ENCODE peak calls at places on chromosomes 12 and 14, in nine cellular contexts. M, P, R, T, C, V, E, N and D are unnamed samples.

GRCh38 chr12:107906719-107907118 is 132.2 kb downstream of the ASCL4 start:
- DNase-seq in M (no peak), P (no peak), R (no peak), T (no peak), C (no peak), V (no peak), E (no peak), N (no peak), D (no peak)

GRCh38 chr12:13436696-13437391 is 240.3 kb downstream of the EMP1 start:
- DNase-seq in M (no peak), P (no peak), R (no peak), T (no peak), C (no peak), V (no peak), E (no peak), N (no peak), D (no peak)

GRCh38 chr12:132500137-132500855 is 10.3 kb downstream of the FBRSL1 start:
- DNase-seq in M (no peak), P (no peak), R (no peak), T (no peak), C (no peak), V (no peak), E (no peak), N (no peak), D (no peak)

GRCh38 chr12:109555431-109556315 is 17.6 kb downstream of the MMAB start:
- DNase-seq in M (no peak), P (no peak), R (no peak), T (no peak), C (no peak), V (no peak), E (no peak), N (no peak), D (no peak)

GRCh38 chr12:40837891-40838424 is 145.7 kb downstream of the CNTN1 start:
- DNase-seq in M (no peak), P (no peak), R (no peak), T (no peak), C (no peak), V (no peak), E (no peak), N (no peak), D (no peak)

GRCh38 chr12:19338405-19338804 is 100.9 kb upstream of the AEBP2 start:
- DNase-seq in M (no peak), P (no peak), R (no peak), T (peak), C (no peak), V (no peak), E (no peak), N (no peak), D (no peak)

GRCh38 chr14:53955234-53955556 is 1.4 kb downstream of the BMP4 start:
- DNase-seq in M (no peak), P (no peak), R (no peak), T (no peak), C (no peak), V (no peak), E (no peak), N (no peak), D (no peak)

GRCh38 chr14:77000340-77001235 is 27.9 kb downstream of the IRF2BPL start:
- DNase-seq in M (no peak), P (no peak), R (no peak), T (no peak), C (no peak), V (no peak), E (no peak), N (no peak), D (peak)

GRCh38 chr12:56634242-56634836 is 4.2 kb upstream of the BAZ2A start:
- DNase-seq in M (no peak), P (peak), R (no peak), T (peak), C (peak), V (peak), E (peak), N (peak), D (peak)

GRCh38 chr12:65568517-65568916 is 255.8 kb upstream of the HMGA2 start:
- DNase-seq in M (no peak), P (no peak), R (no peak), T (no peak), C (no peak), V (no peak), E (no peak), N (no peak), D (no peak)

GRCh38 chr12:81337891-81338290 is 260.0 kb downstream of the ACSS3 start:
- DNase-seq in M (no peak), P (no peak), R (no peak), T (no peak), C (no peak), V (no peak), E (no peak), N (no peak), D (no peak)

GRCh38 chr12:48883305-48884171 is 17.9 kb upstream of the RND1 start:
- DNase-seq in M (no peak), P (peak), R (no peak), T (peak), C (no peak), V (peak), E (no peak), N (no peak), D (no peak)

GRCh38 chr12:109951751-109952150 is 44.4 kb downstream of the GIT2 start:
- DNase-seq in M (no peak), P (peak), R (no peak), T (peak), C (no peak), V (peak), E (no peak), N (no peak), D (no peak)

GRCh38 chr14:101075025-101075800 is 171.7 kb upstream of the RTL1 start:
- DNase-seq in M (peak), P (no peak), R (no peak), T (no peak), C (no peak), V (no peak), E (no peak), N (peak), D (no peak)

GRCh38 chr12:25883026-25883928 is 75.2 kb upstream of the RASSF8 start:
- DNase-seq in M (no peak), P (no peak), R (no peak), T (no peak), C (no peak), V (no peak), E (no peak), N (no peak), D (no peak)

GRCh38 chr14:68935761-68936209 is 43.3 kb downstream of the ACTN1 start:
- DNase-seq in M (no peak), P (no peak), R (no peak), T (no peak), C (no peak), V (no peak), E (no peak), N (no peak), D (no peak)

GRCh38 chr12:39830862-39831520 is 211.4 kb upstream of the ABCD2 start:
- DNase-seq in M (no peak), P (no peak), R (no peak), T (no peak), C (no peak), V (no peak), E (no peak), N (no peak), D (no peak)

GRCh38 chr12:14219156-14219555 is 146.3 kb upstream of the ATF7IP start:
- DNase-seq in M (no peak), P (no peak), R (no peak), T (no peak), C (no peak), V (no peak), E (no peak), N (peak), D (no peak)

GRCh38 chr12:116026768-116027550 is 250.5 kb downstream of the MED13L start:
- DNase-seq in M (no peak), P (no peak), R (no peak), T (no peak), C (no peak), V (no peak), E (no peak), N (no peak), D (no peak)

GRCh38 chr14:95143813-95144620 is 13.3 kb downstream of the DICER1 start:
- DNase-seq in M (no peak), P (no peak), R (no peak), T (no peak), C (no peak), V (no peak), E (no peak), N (no peak), D (no peak)

GRCh38 chr12:98644433-98644711 is 216 bp downstream of the IKBIP start:
- DNase-seq in M (no peak), P (peak), R (no peak), T (no peak), C (no peak), V (no peak), E (peak), N (no peak), D (no peak)

GRCh38 chr14:103880334-103880985 is 33.1 kb upstream of the PPP1R13B start:
- DNase-seq in M (no peak), P (no peak), R (peak), T (peak), C (peak), V (no peak), E (no peak), N (peak), D (no peak)

GRCh38 chr12:131203666-131204415 is 250.1 kb downstream of the ADGRD1 start:
- DNase-seq in M (no peak), P (peak), R (no peak), T (no peak), C (no peak), V (no peak), E (no peak), N (peak), D (no peak)

GRCh38 chr14:59582845-59583509 is 6.4 kb upstream of the CCDC175 start:
- DNase-seq in M (no peak), P (peak), R (no peak), T (no peak), C (peak), V (no peak), E (no peak), N (no peak), D (no peak)

GRCh38 chr14:49505026-49505766 is 81.0 kb downstream of the RPS29 start:
- DNase-seq in M (no peak), P (no peak), R (no peak), T (no peak), C (no peak), V (peak), E (no peak), N (no peak), D (no peak)

GRCh38 chr14:77037886-77038511 is 9.5 kb upstream of the IRF2BPL start:
- DNase-seq in M (no peak), P (no peak), R (no peak), T (no peak), C (peak), V (no peak), E (no peak), N (no peak), D (no peak)

GRCh38 chr12:1842183-1842904 is 22.0 kb downstream of the LRTM2 start:
- DNase-seq in M (no peak), P (peak), R (no peak), T (peak), C (peak), V (no peak), E (no peak), N (peak), D (no peak)

GRCh38 chr12:71626768-71627167 is 36.9 kb downstream of the ZFC3H1 start:
- DNase-seq in M (no peak), P (no peak), R (no peak), T (no peak), C (no peak), V (no peak), E (no peak), N (no peak), D (no peak)

GRCh38 chr12:93886533-93887511 is 209.6 kb downstream of the CRADD start:
- DNase-seq in M (no peak), P (no peak), R (peak), T (no peak), C (no peak), V (no peak), E (no peak), N (no peak), D (no peak)

GRCh38 chr14:57382283-57382682 is 8.1 kb upstream of the NAA30 start:
- DNase-seq in M (no peak), P (no peak), R (no peak), T (no peak), C (no peak), V (peak), E (no peak), N (no peak), D (no peak)

GRCh38 chr12:87157791-87158190 is 871.4 kb downstream of the C12orf50 start:
- DNase-seq in M (no peak), P (no peak), R (no peak), T (no peak), C (no peak), V (peak), E (no peak), N (no peak), D (no peak)

GRCh38 chr12:49777800-49778748 is 36.7 kb downstream of the TMBIM6 start:
- DNase-seq in M (peak), P (peak), R (no peak), T (peak), C (peak), V (no peak), E (peak), N (peak), D (peak)

GRCh38 chr12:92502417-92503028 is 200.3 kb upstream of the PLEKHG7 start:
- DNase-seq in M (no peak), P (no peak), R (peak), T (no peak), C (no peak), V (no peak), E (no peak), N (no peak), D (no peak)

GRCh38 chr14:22781606-22782000 is 15.1 kb downstream of the OXA1L start:
- DNase-seq in M (no peak), P (no peak), R (no peak), T (no peak), C (no peak), V (no peak), E (no peak), N (no peak), D (no peak)

GRCh38 chr14:55841625-55842024 is 261.6 kb downstream of the KTN1 start:
- DNase-seq in M (no peak), P (no peak), R (no peak), T (no peak), C (no peak), V (no peak), E (no peak), N (no peak), D (no peak)

GRCh38 chr14:55846852-55847471 is 267.0 kb downstream of the KTN1 start:
- DNase-seq in M (no peak), P (no peak), R (peak), T (no peak), C (no peak), V (no peak), E (no peak), N (no peak), D (no peak)

GRCh38 chr14:55845963-55846851 is 266.2 kb downstream of the KTN1 start:
- DNase-seq in M (no peak), P (no peak), R (no peak), T (no peak), C (no peak), V (no peak), E (no peak), N (no peak), D (no peak)

GRCh38 chr14:55840821-55841220 is 260.8 kb downstream of the KTN1 start:
- DNase-seq in M (no peak), P (no peak), R (no peak), T (no peak), C (no peak), V (no peak), E (no peak), N (no peak), D (no peak)

GRCh38 chr14:55843718-55844403 is 263.9 kb downstream of the KTN1 start:
- DNase-seq in M (no peak), P (no peak), R (no peak), T (no peak), C (no peak), V (no peak), E (no peak), N (no peak), D (no peak)
- TF ChIP-seq CTCF in M (no peak), P (peak), R (no peak), T (no peak), C (peak), V (peak), E (peak), N (peak), D (no peak)

GRCh38 chr12:89731064-89731463 is 22.4 kb upstream of the ATP2B1 start:
- DNase-seq in M (no peak), P (no peak), R (no peak), T (no peak), C (no peak), V (no peak), E (no peak), N (no peak), D (no peak)

GRCh38 chr12:89733579-89734201 is 25.1 kb upstream of the ATP2B1 start:
- DNase-seq in M (no peak), P (no peak), R (no peak), T (no peak), C (no peak), V (peak), E (no peak), N (no peak), D (no peak)

GRCh38 chr12:89731614-89732013 is 23.0 kb upstream of the ATP2B1 start:
- DNase-seq in M (no peak), P (no peak), R (peak), T (no peak), C (no peak), V (no peak), E (no peak), N (no peak), D (no peak)

GRCh38 chr12:89732511-89732910 is 23.9 kb upstream of the ATP2B1 start:
- DNase-seq in M (no peak), P (no peak), R (no peak), T (no peak), C (no peak), V (no peak), E (no peak), N (no peak), D (no peak)

GRCh38 chr12:89730060-89730459 is 21.4 kb upstream of the ATP2B1 start:
- DNase-seq in M (no peak), P (no peak), R (no peak), T (no peak), C (no peak), V (no peak), E (no peak), N (no peak), D (no peak)
- TF ChIP-seq CTCF in M (no peak), P (no peak), R (no peak), T (no peak), C (no peak), V (no peak), E (no peak), N (no peak), D (no peak)

GRCh38 chr14:75453817-75454434 is 26.1 kb downstream of the JDP2 start:
- DNase-seq in M (peak), P (no peak), R (no peak), T (no peak), C (no peak), V (no peak), E (no peak), N (no peak), D (no peak)
- TF ChIP-seq CTCF in M (no peak), P (peak), R (no peak), T (no peak), C (no peak), V (no peak), E (no peak), N (peak), D (no peak)

GRCh38 chr14:93184391-93185332 is at the start of the genes LYSET and MOAP1:
- DNase-seq in M (peak), P (peak), R (peak), T (peak), C (peak), V (peak), E (peak), N (peak), D (peak)

GRCh38 chr14:93183596-93184317 is 940 bp downstream of the MOAP1 start:
- DNase-seq in M (no peak), P (no peak), R (no peak), T (no peak), C (no peak), V (no peak), E (no peak), N (no peak), D (no peak)

GRCh38 chr14:93186461-93186860 is 1.3 kb downstream of the LYSET start:
- DNase-seq in M (no peak), P (no peak), R (no peak), T (no peak), C (no peak), V (no peak), E (no peak), N (no peak), D (no peak)

GRCh38 chr14:93185333-93185688 is 194 bp downstream of the LYSET start:
- DNase-seq in M (no peak), P (no peak), R (no peak), T (no peak), C (no peak), V (no peak), E (no peak), N (no peak), D (no peak)

GRCh38 chr14:93186961-93187360 is 1.8 kb downstream of the LYSET start:
- DNase-seq in M (no peak), P (no peak), R (no peak), T (no peak), C (no peak), V (no peak), E (no peak), N (no peak), D (no peak)
- TF ChIP-seq CTCF in M (no peak), P (no peak), R (no peak), T (no peak), C (no peak), V (no peak), E (no peak), N (no peak), D (no peak)

DNA sequence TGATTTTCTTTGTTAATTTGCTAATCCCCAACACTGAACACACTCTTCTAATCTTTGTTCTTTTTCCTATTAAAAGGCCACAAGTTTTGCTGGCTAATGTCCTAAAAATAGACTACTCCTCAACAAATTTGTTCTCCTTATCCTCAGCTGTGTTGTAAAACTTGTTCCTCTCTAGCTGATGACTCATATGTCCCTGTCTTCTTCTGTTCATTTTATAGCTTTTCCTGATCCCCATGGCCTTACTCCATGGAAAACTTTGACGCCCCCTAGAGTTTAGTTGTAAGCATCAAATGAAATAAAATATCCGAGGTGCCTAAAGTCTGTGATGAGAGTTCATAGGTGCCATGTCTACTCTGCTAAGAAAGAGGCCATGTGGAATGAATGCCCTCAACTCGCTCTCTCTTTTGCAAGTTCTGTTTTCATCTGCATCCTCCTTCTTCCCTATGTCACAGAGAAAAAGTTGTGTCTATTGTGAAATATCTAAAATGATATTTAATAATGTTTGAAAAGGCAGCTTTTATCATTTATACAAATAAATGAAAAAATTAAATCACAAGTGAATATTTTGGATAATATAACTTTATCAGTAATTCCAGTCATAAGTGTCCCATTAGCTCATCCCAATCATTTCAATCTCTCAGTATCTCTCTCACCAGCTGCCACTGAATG is 237.9 kb downstream of the IPO8 start:
- DNase-seq in M (no peak), P (no peak), R (peak), T (no peak), C (no peak), V (peak), E (no peak), N (no peak), D (no peak)
- TF ChIP-seq CTCF in M (no peak), P (peak), R (no peak), T (no peak), C (no peak), V (peak), E (peak), N (no peak), D (peak)